ENCODE peak calls at places on chromosomes 12 and 14, in five cellular contexts. N is uterus; B is CD4-positive, CD25-positive, alpha-beta regulatory T cell; Q is heart right ventricle; G is pancreas. F is an unnamed sample.

GRCh38 chr12:114938487-114939210 is 254.7 kb upstream of the TBX3 start:
- DNase-seq in B (no peak), G (no peak), Q (no peak), N (no peak), F (no peak)

GRCh38 chr12:103799504-103800251 is 41.4 kb downstream of the NT5DC3 start:
- DNase-seq in B (no peak), Q (no peak), G (no peak), N (peak; percentile 34), F (no peak)

GRCh38 chr14:37170237-37170636 is 2.2 kb downstream of the SLC25A21 start:
- DNase-seq in G (no peak), B (no peak), Q (no peak), N (no peak), F (no peak)

GRCh38 chr12:68617160-68617926 is 6.6 kb downstream of the RAP1B start:
- DNase-seq in G (no peak), N (no peak), Q (no peak), B (no peak), F (no peak)

GRCh38 chr14:99602788-99603415 is 1.1 kb downstream of the CCDC85C start:
- DNase-seq in N (no peak), G (no peak), B (no peak), Q (no peak), F (no peak)

GRCh38 chr12:129911437-129912049 is 7.7 kb upstream of the TMEM132D start:
- DNase-seq in B (peak; percentile 26), G (peak; percentile 81), N (no peak), Q (peak; percentile 22), F (no peak)

GRCh38 chr12:65699251-65699650 is 125.0 kb upstream of the HMGA2 start:
- DNase-seq in B (no peak), G (no peak), Q (no peak), N (no peak), F (no peak)

GRCh38 chr12:28993720-28994119 is 155.4 kb upstream of the FAR2 start:
- DNase-seq in G (no peak), Q (no peak), N (no peak), B (no peak), F (no peak)

GRCh38 chr14:57987596-57988300 is 121.9 kb upstream of the SLC35F4 start:
- DNase-seq in B (no peak), G (no peak), Q (no peak), N (no peak), F (no peak)

GRCh38 chr14:90893028-90893427 is 76.8 kb upstream of the TTC7B start:
- DNase-seq in B (no peak), G (no peak), Q (no peak), N (no peak), F (no peak)

GRCh38 chr12:122884860-122885259 is 11.1 kb downstream of the VPS37B start:
- DNase-seq in N (no peak), Q (no peak), G (no peak), B (no peak), F (no peak)

GRCh38 chr12:31471823-31472222 is 119.1 kb downstream of the DENND5B start:
- DNase-seq in Q (no peak), N (no peak), G (no peak), B (no peak), F (no peak)

GRCh38 chr12:49623142-49623899 is at the start of gene PRPF40B:
- DNase-seq in N (peak; percentile 87), Q (peak; percentile 91), B (peak; percentile 86), G (peak; percentile 95), F (peak; percentile 89)

GRCh38 chr14:103514596-103515421 is 7.8 kb downstream of the CKB start:
- DNase-seq in B (no peak), G (peak; percentile 43), Q (no peak), N (no peak), F (no peak)

GRCh38 chr12:121144416-121144914 is 11.8 kb downstream of the P2RX7 start:
- DNase-seq in B (no peak), N (no peak), Q (no peak), G (no peak), F (no peak)

GRCh38 chr14:58488550-58488949 is 61.0 kb downstream of the KIAA0586 start:
- DNase-seq in N (no peak), B (peak; percentile 14), G (no peak), Q (no peak), F (no peak)

GRCh38 chr12:76595056-76595455 is 35.5 kb upstream of the OSBPL8 start:
- DNase-seq in G (no peak), N (no peak), Q (no peak), B (no peak), F (no peak)

GRCh38 chr12:80018119-80018518 is 81.2 kb upstream of the OTOGL start:
- DNase-seq in N (no peak), G (no peak), Q (no peak), B (no peak), F (no peak)

GRCh38 chr12:108532061-108532848 is 17.2 kb downstream of the FICD start:
- DNase-seq in N (no peak), Q (no peak), B (no peak), G (no peak), F (no peak)

GRCh38 chr14:65229431-65230286 is 127.3 kb upstream of the MAX start:
- DNase-seq in Q (peak; percentile 49), G (peak; percentile 75), B (peak; percentile 51), N (peak; percentile 29), F (no peak)

GRCh38 chr12:1217191-1217949 is 226.3 kb downstream of the ERC1 start:
- DNase-seq in Q (no peak), G (no peak), B (no peak), N (no peak), F (no peak)

GRCh38 chr14:60637490-60638452 is 11.5 kb downstream of the SIX1 start:
- DNase-seq in Q (no peak), G (peak; percentile 60), B (no peak), N (no peak), F (no peak)

GRCh38 chr14:31420013-31420318 is 384 bp downstream of the HEATR5A start:
- DNase-seq in G (peak; percentile 89), B (no peak), N (peak; percentile 44), Q (peak; percentile 72), F (no peak)

GRCh38 chr14:41859336-41859735 is 252.7 kb downstream of the LRFN5 start:
- DNase-seq in B (no peak), G (no peak), N (no peak), Q (no peak), F (no peak)

GRCh38 chr12:780750-781379 is 28.5 kb downstream of the WNK1 start:
- DNase-seq in Q (no peak), B (no peak), N (no peak), G (no peak), F (no peak)

GRCh38 chr12:6469609-6470374 is 685 bp downstream of the VAMP1 start:
- DNase-seq in N (no peak), G (no peak), Q (no peak), B (no peak), F (no peak)

GRCh38 chr12:3280967-3281366 is 203.8 kb downstream of the TSPAN9 start:
- DNase-seq in Q (no peak), G (no peak), B (no peak), N (no peak), F (no peak)

GRCh38 chr12:3279832-3280231 is 202.7 kb downstream of the TSPAN9 start:
- DNase-seq in G (no peak), Q (no peak), B (no peak), N (no peak), F (no peak)

GRCh38 chr12:3279415-3279780 is 202.2 kb downstream of the TSPAN9 start:
- DNase-seq in N (no peak), B (no peak), G (no peak), Q (no peak), F (no peak)

GRCh38 chr12:3277261-3277943 is 200.2 kb downstream of the TSPAN9 start:
- DNase-seq in N (no peak), G (no peak), Q (no peak), B (no peak), F (no peak)

DNA sequence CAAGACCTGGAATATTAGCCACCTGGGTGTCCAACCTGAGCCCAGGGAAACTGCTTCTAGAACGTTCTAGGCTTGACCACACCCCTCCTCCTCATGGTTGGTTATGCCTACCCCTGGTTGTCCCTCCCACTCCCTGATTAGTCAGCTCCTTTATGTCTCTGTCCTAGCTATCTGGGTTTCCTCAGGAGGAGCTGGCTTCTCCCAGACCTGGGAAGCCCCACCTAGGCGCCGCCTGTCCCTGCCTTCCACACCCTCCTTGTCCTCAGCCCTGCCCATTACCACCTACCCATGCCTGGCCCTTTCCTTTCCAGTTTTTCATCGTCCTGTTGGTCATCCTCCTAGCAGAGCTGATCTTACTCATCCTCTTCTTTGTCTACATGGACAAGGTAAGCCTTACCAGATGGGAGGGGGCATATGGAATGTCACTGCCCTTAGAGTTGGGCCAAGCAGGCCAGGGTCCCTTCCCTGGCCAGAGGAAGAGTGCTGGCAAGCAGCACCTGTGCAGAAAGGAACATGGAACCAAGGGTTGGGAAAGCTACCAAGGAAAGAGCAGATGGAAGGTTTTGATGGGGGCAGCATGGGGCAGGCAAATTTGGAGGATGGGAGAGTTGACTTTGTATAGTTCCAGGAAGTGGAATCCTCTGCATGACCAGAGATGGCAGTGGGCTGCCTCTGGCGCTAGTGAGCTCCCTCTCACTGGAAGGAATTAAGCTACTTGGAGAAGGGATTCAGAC is 201.7 kb downstream of the TSPAN9 start:
- DNase-seq in N (no peak), B (no peak), G (no peak), Q (no peak), F (no peak)
- H3K27ac ChIP-seq in N (no peak overlapping the region), B (no peak overlapping the region), G (no peak overlapping the region), Q (peak overlapping the region; percentile 13), F (no peak overlapping the region)

GRCh38 chr12:124479680-124480468 is 87.5 kb downstream of the NCOR2 start:
- DNase-seq in N (no peak), B (no peak), Q (peak; percentile 49), G (peak; percentile 54), F (no peak)
- H3K27ac ChIP-seq in N (peak overlapping the region; percentile 50), B (no peak overlapping the region), Q (peak overlapping the region; percentile 46), G (no peak overlapping the region), F (no peak overlapping the region)

DNA sequence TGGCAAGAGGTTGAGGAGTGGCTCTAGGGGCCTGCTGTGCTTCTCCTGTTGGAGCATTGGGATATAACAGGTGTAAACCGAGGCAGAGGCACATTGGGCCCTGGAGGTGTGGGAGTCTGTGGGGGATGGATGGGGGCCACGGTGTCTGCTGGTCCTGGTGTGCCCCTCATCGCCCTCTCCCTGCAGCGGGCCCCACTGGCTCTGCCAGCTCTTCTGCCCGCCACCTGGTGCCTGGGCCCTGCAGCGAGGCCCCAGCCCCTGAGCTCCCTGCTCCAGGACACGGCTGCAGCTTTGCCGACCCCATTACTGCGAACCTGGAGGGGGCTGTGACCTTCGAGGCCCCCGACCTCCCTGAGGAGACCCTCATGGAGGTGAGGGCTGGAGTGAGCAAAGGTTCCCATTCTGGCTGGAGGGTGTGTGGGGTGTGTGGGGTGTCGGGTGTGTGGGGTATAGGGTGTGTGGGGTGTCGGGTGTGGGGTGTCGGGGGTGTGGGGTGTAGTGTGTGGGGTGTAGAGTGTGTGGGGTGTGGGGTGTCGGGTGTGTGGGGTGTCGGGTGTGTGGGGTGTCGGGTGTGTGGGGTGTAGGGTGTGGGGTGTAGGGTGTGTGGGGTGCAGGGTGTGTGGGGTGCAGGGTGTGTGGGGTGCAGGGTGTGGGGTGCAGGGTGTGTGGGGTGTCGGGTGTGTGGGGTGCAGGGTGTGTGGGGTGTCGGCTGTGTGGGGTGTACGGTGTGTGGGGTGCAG is 10.6 kb upstream of the PUS1 start:
- DNase-seq in N (no peak), Q (no peak), B (no peak), G (no peak), F (no peak)
- H3K27ac ChIP-seq in N (no peak overlapping the region), Q (no peak overlapping the region), B (no peak overlapping the region), G (no peak overlapping the region), F (no peak overlapping the region)

DNA sequence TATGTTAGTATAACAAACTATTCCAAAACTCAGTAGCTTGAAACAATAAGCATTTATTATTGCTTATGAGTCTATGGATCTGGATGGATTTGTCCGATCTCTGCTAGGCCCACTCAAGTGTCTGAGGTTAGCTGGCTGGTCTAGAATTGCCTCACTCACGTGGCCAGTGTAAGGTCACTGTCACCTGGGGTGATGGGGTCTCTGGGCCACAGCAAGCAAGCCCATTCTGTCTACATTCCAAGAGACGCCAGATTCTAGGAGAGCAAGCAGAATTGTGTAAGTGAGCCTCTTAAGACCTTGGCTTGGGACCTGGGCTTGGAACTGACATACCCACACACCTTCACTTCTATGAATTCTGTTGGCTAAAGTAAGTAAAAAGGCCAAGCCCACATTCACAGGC is 80.2 kb downstream of the STON2 start:
- DNase-seq in Q (no peak), N (no peak), G (no peak), B (no peak), F (no peak)
- H3K27ac ChIP-seq in Q (no peak overlapping the region), N (no peak overlapping the region), G (no peak overlapping the region), B (no peak overlapping the region), F (no peak overlapping the region)

F was measured in CD4-positive, alpha-beta memory T cell.